ENCODE peak calls at places on chromosomes 6 and 20, in ten cellular contexts. One of them, this sample, is unnamed.

GRCh38 chr6:108365488-108365887 is 70.6 kb downstream of the AFG1L start:
- DNase-seq in SK-N-SH: no peak
- DNase-seq in ovary: no peak
- DNase-seq in fibroblast of mammary gland: peak
- DNase-seq in cardiac fibroblast: peak
- DNase-seq in pancreas: no peak
- DNase-seq in cardiac muscle cell: peak
- DNase-seq in endothelial cell: no peak
- DNase-seq in tibial artery: no peak
- DNase-seq in uterus: no peak
- DNase-seq in this sample: no peak

GRCh38 chr6:143759666-143760065 is 81.9 kb downstream of the PHACTR2 start:
- DNase-seq in SK-N-SH: no peak
- DNase-seq in ovary: no peak
- DNase-seq in fibroblast of mammary gland: peak
- DNase-seq in cardiac fibroblast: no peak
- DNase-seq in pancreas: no peak
- DNase-seq in cardiac muscle cell: peak
- DNase-seq in endothelial cell: no peak
- DNase-seq in tibial artery: no peak
- DNase-seq in uterus: no peak
- DNase-seq in this sample: no peak

GRCh38 chr6:70673601-70674000 is 5.9 kb downstream of the SMAP1 start:
- DNase-seq in SK-N-SH: no peak
- DNase-seq in ovary: no peak
- DNase-seq in fibroblast of mammary gland: peak
- DNase-seq in cardiac fibroblast: peak
- DNase-seq in pancreas: no peak
- DNase-seq in cardiac muscle cell: peak
- DNase-seq in endothelial cell: no peak
- DNase-seq in tibial artery: no peak
- DNase-seq in uterus: no peak
- DNase-seq in this sample: no peak

GRCh38 chr20:56244259-56244658 is 4.3 kb upstream of the MC3R start:
- DNase-seq in SK-N-SH: no peak
- DNase-seq in ovary: no peak
- DNase-seq in fibroblast of mammary gland: no peak
- DNase-seq in cardiac fibroblast: no peak
- DNase-seq in pancreas: no peak
- DNase-seq in cardiac muscle cell: no peak
- DNase-seq in endothelial cell: no peak
- DNase-seq in tibial artery: no peak
- DNase-seq in uterus: no peak
- DNase-seq in this sample: no peak

GRCh38 chr6:166441641-166442078 is 58.9 kb upstream of the MPC1 start:
- DNase-seq in SK-N-SH: no peak
- DNase-seq in ovary: no peak
- DNase-seq in fibroblast of mammary gland: no peak
- DNase-seq in cardiac fibroblast: no peak
- DNase-seq in pancreas: no peak
- DNase-seq in cardiac muscle cell: no peak
- DNase-seq in endothelial cell: no peak
- DNase-seq in tibial artery: no peak
- DNase-seq in uterus: no peak
- DNase-seq in this sample: no peak

GRCh38 chr20:31566658-31567379 is 38.3 kb upstream of the ID1 start:
- DNase-seq in SK-N-SH: no peak
- DNase-seq in ovary: no peak
- DNase-seq in fibroblast of mammary gland: no peak
- DNase-seq in cardiac fibroblast: no peak
- DNase-seq in pancreas: peak
- DNase-seq in cardiac muscle cell: no peak
- DNase-seq in endothelial cell: no peak
- DNase-seq in tibial artery: no peak
- DNase-seq in uterus: no peak
- DNase-seq in this sample: no peak

GRCh38 chr6:6590530-6590929 is 2.0 kb downstream of the LY86 start:
- DNase-seq in SK-N-SH: no peak
- DNase-seq in ovary: no peak
- DNase-seq in fibroblast of mammary gland: no peak
- DNase-seq in cardiac fibroblast: no peak
- DNase-seq in pancreas: no peak
- DNase-seq in cardiac muscle cell: no peak
- DNase-seq in endothelial cell: no peak
- DNase-seq in tibial artery: no peak
- DNase-seq in uterus: no peak
- DNase-seq in this sample: no peak

GRCh38 chr6:106141441-106142237 is 55.5 kb downstream of the PRDM1 start:
- DNase-seq in SK-N-SH: no peak
- DNase-seq in ovary: no peak
- DNase-seq in fibroblast of mammary gland: peak
- DNase-seq in cardiac fibroblast: no peak
- DNase-seq in pancreas: no peak
- DNase-seq in cardiac muscle cell: no peak
- DNase-seq in endothelial cell: no peak
- DNase-seq in tibial artery: no peak
- DNase-seq in uterus: no peak
- DNase-seq in this sample: no peak

GRCh38 chr20:17580905-17581304 is 11.0 kb downstream of the DSTN start:
- DNase-seq in SK-N-SH: no peak
- DNase-seq in ovary: no peak
- DNase-seq in fibroblast of mammary gland: no peak
- DNase-seq in cardiac fibroblast: no peak
- DNase-seq in pancreas: no peak
- DNase-seq in cardiac muscle cell: no peak
- DNase-seq in endothelial cell: no peak
- DNase-seq in tibial artery: no peak
- DNase-seq in uterus: no peak
- DNase-seq in this sample: no peak

GRCh38 chr6:89640804-89641203 is 2.3 kb upstream of the LYRM2 start:
- DNase-seq in SK-N-SH: no peak
- DNase-seq in ovary: no peak
- DNase-seq in fibroblast of mammary gland: peak
- DNase-seq in cardiac fibroblast: peak
- DNase-seq in pancreas: no peak
- DNase-seq in cardiac muscle cell: no peak
- DNase-seq in endothelial cell: no peak
- DNase-seq in tibial artery: no peak
- DNase-seq in uterus: no peak
- DNase-seq in this sample: no peak

GRCh38 chr20:58864346-58864745 is 11.8 kb downstream of the GNAS start:
- DNase-seq in SK-N-SH: peak
- DNase-seq in ovary: no peak
- DNase-seq in fibroblast of mammary gland: no peak
- DNase-seq in cardiac fibroblast: no peak
- DNase-seq in pancreas: no peak
- DNase-seq in cardiac muscle cell: no peak
- DNase-seq in endothelial cell: no peak
- DNase-seq in tibial artery: no peak
- DNase-seq in uterus: no peak
- DNase-seq in this sample: no peak
- TF ChIP-seq CTCF in SK-N-SH: peak
- TF ChIP-seq CTCF in ovary: no peak
- TF ChIP-seq CTCF in fibroblast of mammary gland: peak
- TF ChIP-seq CTCF in cardiac fibroblast: no peak
- TF ChIP-seq CTCF in pancreas: no peak
- TF ChIP-seq CTCF in cardiac muscle cell: no peak
- TF ChIP-seq CTCF in endothelial cell: no peak
- TF ChIP-seq CTCF in tibial artery: no peak
- TF ChIP-seq CTCF in uterus: no peak
- TF ChIP-seq CTCF in this sample: peak

GRCh38 chr6:14263881-14264424 is 146.4 kb downstream of the CD83 start:
- DNase-seq in SK-N-SH: no peak
- DNase-seq in ovary: no peak
- DNase-seq in fibroblast of mammary gland: no peak
- DNase-seq in cardiac fibroblast: no peak
- DNase-seq in pancreas: no peak
- DNase-seq in cardiac muscle cell: no peak
- DNase-seq in endothelial cell: no peak
- DNase-seq in tibial artery: no peak
- DNase-seq in uterus: no peak
- DNase-seq in this sample: no peak

GRCh38 chr6:14267885-14268660 is 150.5 kb downstream of the CD83 start:
- DNase-seq in SK-N-SH: no peak
- DNase-seq in ovary: no peak
- DNase-seq in fibroblast of mammary gland: no peak
- DNase-seq in cardiac fibroblast: no peak
- DNase-seq in pancreas: no peak
- DNase-seq in cardiac muscle cell: no peak
- DNase-seq in endothelial cell: no peak
- DNase-seq in tibial artery: no peak
- DNase-seq in uterus: no peak
- DNase-seq in this sample: no peak

GRCh38 chr6:14269434-14269833 is 151.9 kb downstream of the CD83 start:
- DNase-seq in SK-N-SH: no peak
- DNase-seq in ovary: no peak
- DNase-seq in fibroblast of mammary gland: no peak
- DNase-seq in cardiac fibroblast: no peak
- DNase-seq in pancreas: no peak
- DNase-seq in cardiac muscle cell: no peak
- DNase-seq in endothelial cell: no peak
- DNase-seq in tibial artery: no peak
- DNase-seq in uterus: no peak
- DNase-seq in this sample: no peak

GRCh38 chr6:14266266-14266665 is 148.7 kb downstream of the CD83 start:
- DNase-seq in SK-N-SH: no peak
- DNase-seq in ovary: no peak
- DNase-seq in fibroblast of mammary gland: no peak
- DNase-seq in cardiac fibroblast: no peak
- DNase-seq in pancreas: no peak
- DNase-seq in cardiac muscle cell: no peak
- DNase-seq in endothelial cell: no peak
- DNase-seq in tibial artery: no peak
- DNase-seq in uterus: no peak
- DNase-seq in this sample: no peak

DNA sequence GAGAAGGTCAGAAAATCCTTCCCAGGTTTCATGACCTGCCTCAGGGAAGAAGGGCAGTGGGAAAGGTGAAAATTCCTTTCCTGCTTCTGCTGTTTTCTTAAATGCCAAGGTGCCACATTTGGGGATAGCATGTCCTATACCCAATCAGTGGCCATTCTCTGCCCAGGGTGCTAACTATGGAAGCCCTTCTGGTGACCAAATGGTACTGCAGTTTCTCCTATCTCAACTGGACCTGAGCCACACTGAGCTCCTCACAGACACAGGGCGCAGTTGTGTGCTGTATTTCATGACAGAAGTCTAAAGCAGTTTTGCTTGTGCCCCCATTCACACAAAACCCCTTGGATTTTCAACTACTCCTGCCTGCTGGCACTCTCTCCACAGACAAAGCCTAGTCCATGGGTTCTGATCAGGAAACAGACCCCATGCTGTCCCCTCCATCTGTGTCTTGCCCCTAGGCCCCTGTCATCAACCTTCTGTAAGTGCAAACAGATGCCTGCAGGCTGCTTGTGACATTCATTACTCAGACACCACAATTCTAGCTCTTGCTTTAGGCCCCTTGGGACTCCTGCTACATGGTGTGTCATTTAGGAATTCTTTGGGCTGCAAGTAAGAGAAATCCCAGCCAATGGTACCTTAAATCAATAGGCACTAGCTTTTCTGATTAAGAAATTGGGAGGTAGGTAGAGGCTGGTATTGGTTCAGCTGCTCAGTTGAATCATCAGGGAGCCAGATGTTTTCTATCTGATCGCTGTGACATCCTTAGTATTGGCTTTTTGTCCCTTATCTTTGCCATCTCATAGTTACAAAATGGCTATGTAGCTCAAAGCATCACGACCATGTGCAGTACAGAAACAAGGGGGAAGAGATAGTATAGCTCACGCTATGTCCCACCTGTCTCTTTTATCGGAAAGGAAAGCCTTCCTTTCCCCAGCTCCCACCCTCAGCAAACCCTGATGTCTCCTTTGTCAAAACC is 147.8 kb downstream of the CD83 start:
- DNase-seq in SK-N-SH: no peak
- DNase-seq in ovary: no peak
- DNase-seq in fibroblast of mammary gland: peak
- DNase-seq in cardiac fibroblast: no peak
- DNase-seq in pancreas: no peak
- DNase-seq in cardiac muscle cell: no peak
- DNase-seq in endothelial cell: no peak
- DNase-seq in tibial artery: no peak
- DNase-seq in uterus: no peak
- DNase-seq in this sample: no peak
- TF ChIP-seq CTCF in SK-N-SH: no peak
- TF ChIP-seq CTCF in ovary: no peak
- TF ChIP-seq CTCF in fibroblast of mammary gland: peak
- TF ChIP-seq CTCF in cardiac fibroblast: peak
- TF ChIP-seq CTCF in pancreas: no peak
- TF ChIP-seq CTCF in cardiac muscle cell: peak
- TF ChIP-seq CTCF in endothelial cell: no peak
- TF ChIP-seq CTCF in tibial artery: no peak
- TF ChIP-seq CTCF in uterus: no peak
- TF ChIP-seq CTCF in this sample: no peak

GRCh38 chr6:168122521-168122920 is 43.5 kb upstream of the FRMD1 start:
- DNase-seq in SK-N-SH: no peak
- DNase-seq in ovary: peak
- DNase-seq in fibroblast of mammary gland: no peak
- DNase-seq in cardiac fibroblast: no peak
- DNase-seq in pancreas: no peak
- DNase-seq in cardiac muscle cell: no peak
- DNase-seq in endothelial cell: no peak
- DNase-seq in tibial artery: peak
- DNase-seq in uterus: no peak
- DNase-seq in this sample: no peak
- TF ChIP-seq CTCF in SK-N-SH: no peak
- TF ChIP-seq CTCF in ovary: no peak
- TF ChIP-seq CTCF in fibroblast of mammary gland: no peak
- TF ChIP-seq CTCF in cardiac fibroblast: no peak
- TF ChIP-seq CTCF in pancreas: no peak
- TF ChIP-seq CTCF in cardiac muscle cell: no peak
- TF ChIP-seq CTCF in endothelial cell: no peak
- TF ChIP-seq CTCF in tibial artery: no peak
- TF ChIP-seq CTCF in uterus: no peak
- TF ChIP-seq CTCF in this sample: no peak

DNA sequence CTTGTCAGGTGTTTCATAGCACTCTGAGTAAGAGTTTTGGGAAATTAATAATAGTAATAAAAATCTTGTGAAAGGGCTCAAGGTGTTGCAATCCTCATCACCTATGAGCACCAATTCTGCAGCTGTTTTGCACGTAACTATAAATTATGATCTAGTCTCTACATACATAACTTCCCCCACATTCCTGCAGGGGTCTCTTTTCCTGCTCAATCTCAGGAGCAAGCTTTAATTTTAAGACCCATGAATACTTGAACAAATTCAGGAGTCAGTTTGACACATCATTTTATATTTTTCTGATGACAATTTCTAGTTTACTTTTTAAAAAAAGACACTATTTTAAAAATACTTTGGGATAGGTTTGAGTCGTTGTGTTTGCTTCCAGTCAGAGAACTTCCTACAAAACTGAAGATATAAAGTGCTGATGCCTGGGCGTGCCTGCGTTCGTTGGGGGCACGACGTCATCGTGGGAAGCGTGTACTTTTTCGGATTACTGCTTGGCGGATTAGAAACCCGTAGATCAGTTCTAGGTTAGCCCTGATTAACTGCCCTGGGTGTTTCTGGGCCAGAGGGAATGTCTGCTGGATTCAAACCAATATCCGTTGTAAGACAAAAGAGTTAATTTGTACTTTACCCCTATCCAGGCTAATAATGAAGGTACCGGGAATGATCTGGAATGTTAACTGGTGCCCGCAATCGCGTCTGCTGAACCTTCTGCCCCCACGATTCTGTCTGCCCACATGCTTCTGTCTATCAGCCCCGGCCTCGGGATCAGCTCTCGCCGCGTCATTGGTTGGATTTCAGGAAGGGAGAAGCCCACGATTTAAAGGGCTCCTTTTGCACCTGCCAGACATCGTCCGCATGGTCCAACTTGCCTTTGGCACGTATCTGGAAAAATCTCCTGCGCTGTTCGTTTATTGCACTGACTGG is 940 bp upstream of the E2F3 start:
- DNase-seq in SK-N-SH: peak
- DNase-seq in ovary: peak
- DNase-seq in fibroblast of mammary gland: peak
- DNase-seq in cardiac fibroblast: peak
- DNase-seq in pancreas: peak
- DNase-seq in cardiac muscle cell: peak
- DNase-seq in endothelial cell: peak
- DNase-seq in tibial artery: no peak
- DNase-seq in uterus: peak
- DNase-seq in this sample: peak
- TF ChIP-seq CTCF in SK-N-SH: peak
- TF ChIP-seq CTCF in ovary: no peak
- TF ChIP-seq CTCF in fibroblast of mammary gland: peak
- TF ChIP-seq CTCF in cardiac fibroblast: peak
- TF ChIP-seq CTCF in pancreas: no peak
- TF ChIP-seq CTCF in cardiac muscle cell: peak
- TF ChIP-seq CTCF in endothelial cell: peak
- TF ChIP-seq CTCF in tibial artery: peak
- TF ChIP-seq CTCF in uterus: peak
- TF ChIP-seq CTCF in this sample: peak

This sample was measured in neural crest cell.